ENCODE peak calls at places on chromosomes 11 and 22, in eight cellular contexts. M is non-pigmented ciliary epithelial cell; W is GM13976; C is GM03348; H is activated naive CD4-positive, alpha-beta T cell; L is neural progenitor cell; O is Caki2; F is upper lobe of right lung. J is an unnamed sample.

GRCh38 chr22:49753961-49754673 is 73.6 kb downstream of the BRD1 start:
- DNase-seq in M (no peak), L (no peak), F (peak; percentile 55), W (peak; percentile 36), C (peak; percentile 6), H (no peak), O (no peak), J (no peak)

GRCh38 chr11:123505546-123506299 is 75.7 kb downstream of the GRAMD1B start:
- DNase-seq in O (peak; percentile 54), F (no peak), H (no peak), M (no peak), C (no peak), L (peak; percentile 78), W (no peak), J (no peak)

GRCh38 chr11:662689-663274 is 25.7 kb downstream of the DRD4 start:
- DNase-seq in F (peak; percentile 85), M (no peak), C (peak; percentile 87), O (peak; percentile 21), H (no peak), L (peak; percentile 65), W (peak; percentile 83), J (no peak)

GRCh38 chr22:37638351-37639069 is 959 bp upstream of the SH3BP1 start:
- DNase-seq in F (no peak), C (no peak), L (no peak), H (no peak), W (no peak), M (no peak), O (no peak), J (no peak)

GRCh38 chr11:134333312-134333711 is 1.5 kb downstream of the GLB1L2 start:
- DNase-seq in O (no peak), W (no peak), H (no peak), C (no peak), F (no peak), L (no peak), M (no peak), J (no peak)

GRCh38 chr11:121512468-121513465 is 60.0 kb upstream of the SORL1-AS1 start:
- DNase-seq in W (no peak), O (no peak), H (no peak), F (no peak), C (no peak), M (no peak), L (no peak), J (no peak)

GRCh38 chr22:32618461-32619140 is 144.0 kb downstream of the FBXO7 start:
- DNase-seq in W (no peak), F (no peak), H (no peak), C (no peak), M (no peak), O (no peak), L (no peak), J (no peak)

GRCh38 chr11:106818416-106818815 is 199.9 kb downstream of the GUCY1A2 start:
- DNase-seq in H (no peak), C (no peak), M (no peak), F (no peak), W (no peak), L (no peak), O (peak; percentile 1), J (no peak)

GRCh38 chr11:124707813-124708212 is 31.9 kb upstream of the NRGN start:
- DNase-seq in H (no peak), F (no peak), O (no peak), W (no peak), M (no peak), L (no peak), C (no peak), J (no peak)

GRCh38 chr22:27782065-27782464 is 19.5 kb downstream of the MN1 start:
- DNase-seq in H (no peak), W (no peak), L (no peak), C (no peak), O (no peak), F (no peak), M (no peak), J (no peak)

GRCh38 chr22:20137671-20138416 is 6.2 kb downstream of the ZDHHC8 start:
- DNase-seq in O (no peak), C (no peak), H (no peak), L (no peak), M (no peak), W (no peak), F (no peak), J (no peak)

GRCh38 chr11:16763746-16764145 is 25.3 kb downstream of the C11orf58 start:
- DNase-seq in O (no peak), F (no peak), L (no peak), C (no peak), W (no peak), H (no peak), M (no peak), J (no peak)

GRCh38 chr22:21837184-21837979 is 30.1 kb downstream of the MAPK1 start:
- DNase-seq in O (peak; percentile 18), L (peak; percentile 51), M (peak; percentile 70), C (peak; percentile 86), F (no peak), H (no peak), W (no peak), J (no peak)

GRCh38 chr11:1573077-1573846 is 1.2 kb upstream of the DUSP8 start:
- DNase-seq in O (no peak), L (no peak), M (no peak), W (peak; percentile 24), F (peak; percentile 73), H (no peak), C (no peak), J (no peak)

GRCh38 chr22:50671641-50672040 is 982 bp upstream of the SHANK3 start:
- DNase-seq in C (peak; percentile 13), L (no peak), F (no peak), O (no peak), H (no peak), W (peak; percentile 54), M (no peak), J (no peak)